ENCODE peak calls at places on chromosomes 12 and 14, in eight cellular contexts. Y is RPMI7951, C is psoas muscle, N is brain microvascular endothelial cell, F is EL, E is NCI-H226, D is neuronal stem cell, P is H9. M is an unnamed sample.

GRCh38 chr14:61196034-61196433 is 85.1 kb downstream of the TMEM30B start:
- DNase-seq in Y (no peak), C (no peak), N (no peak), F (no peak), E (no peak), D (no peak), P (no peak), M (no peak)

GRCh38 chr12:981956-982355 is 9.1 kb upstream of the ERC1 start:
- DNase-seq in Y (no peak), C (no peak), N (no peak), F (no peak), E (no peak), D (no peak), P (no peak), M (no peak)

GRCh38 chr12:49705479-49706267 is 1.5 kb downstream of the FMNL3 start:
- DNase-seq in Y (peak), C (peak), N (peak), F (peak), E (no peak), D (no peak), P (peak), M (peak)

GRCh38 chr14:91177073-91177796 is 63.4 kb downstream of the DGLUCY start:
- DNase-seq in Y (peak), C (peak), N (peak), F (peak), E (peak), D (peak), P (peak), M (peak)

GRCh38 chr12:77300815-77301214 is 235.4 kb upstream of the E2F7 start:
- DNase-seq in Y (no peak), C (no peak), N (no peak), F (no peak), E (no peak), D (no peak), P (no peak), M (no peak)

GRCh38 chr12:78146365-78146772 is 315.7 kb downstream of the NAV3 start:
- DNase-seq in Y (peak), C (no peak), N (peak), F (peak), E (peak), D (peak), P (no peak), M (peak)

GRCh38 chr12:7113389-7113871 is 4.4 kb upstream of the C1RL start:
- DNase-seq in Y (peak), C (no peak), N (peak), F (peak), E (no peak), D (no peak), P (no peak), M (peak)

GRCh38 chr12:29427964-29428363 is 47.0 kb upstream of the ERGIC2 start:
- DNase-seq in Y (no peak), C (no peak), N (no peak), F (no peak), E (no peak), D (no peak), P (no peak), M (no peak)

GRCh38 chr12:66014818-66015217 is 115.7 kb downstream of the LLPH start:
- DNase-seq in Y (no peak), C (no peak), N (no peak), F (peak), E (peak), D (no peak), P (no peak), M (no peak)

GRCh38 chr14:103584326-103584915 is 21.7 kb downstream of the COA8 start:
- DNase-seq in Y (no peak), C (no peak), N (no peak), F (no peak), E (no peak), D (no peak), P (no peak), M (no peak)

GRCh38 chr12:74349925-74350324 is 187.7 kb upstream of the ATXN7L3B start:
- DNase-seq in Y (no peak), C (no peak), N (no peak), F (peak), E (no peak), D (no peak), P (no peak), M (no peak)

GRCh38 chr12:11880424-11880823 is 190.3 kb upstream of the BCL2L14 start:
- DNase-seq in Y (no peak), C (no peak), N (no peak), F (no peak), E (no peak), D (no peak), P (no peak), M (no peak)

GRCh38 chr12:117522559-117522958 is 161.1 kb upstream of the NOS1 start:
- DNase-seq in Y (peak), C (no peak), N (no peak), F (no peak), E (no peak), D (no peak), P (no peak), M (no peak)

GRCh38 chr12:45671254-45671653 is 58.3 kb upstream of the ARID2 start:
- DNase-seq in Y (peak), C (no peak), N (peak), F (peak), E (peak), D (no peak), P (no peak), M (peak)

GRCh38 chr14:70735043-70735442 is 74.3 kb downstream of the MAP3K9 start:
- DNase-seq in Y (peak), C (no peak), N (no peak), F (peak), E (no peak), D (no peak), P (no peak), M (peak)

M was measured in Daoy.